ENCODE peak calls at places on chromosome 21, in ten cellular contexts. J is mesendoderm, I is heart right ventricle, A is Caco-2, B is endodermal cell, G is right lobe of liver, Y is brain microvascular endothelial cell, U is psoas muscle, K is neuronal stem cell, P is hepatocyte. W is an unnamed sample.

GRCh38 chr21:43262427-43262826 is 93.6 kb downstream of the CRYAA start:
- DNase-seq in J (no peak), I (no peak), A (no peak), B (peak; percentile 68), G (peak; percentile 55), Y (no peak), U (peak; percentile 8), K (no peak), P (peak; percentile 68), W (peak; percentile 27)

GRCh38 chr21:33254766-33255165 is 11.4 kb upstream of the IL10RB start:
- DNase-seq in J (no peak), I (no peak), A (no peak), B (peak; percentile 19), G (no peak), Y (no peak), U (no peak), K (no peak), P (no peak), W (no peak)

GRCh38 chr21:39094847-39095525 is 88.3 kb downstream of the PSMG1 start:
- DNase-seq in J (peak; percentile 45), I (no peak), A (peak; percentile 90), B (no peak), G (no peak), Y (peak; percentile 95), U (no peak), K (no peak), P (peak; percentile 81), W (no peak)

GRCh38 chr21:23119491-23119890 is 2121.3 kb downstream of the NCAM2 start:
- DNase-seq in J (no peak), I (no peak), A (no peak), B (no peak), G (no peak), Y (no peak), U (no peak), K (no peak), P (no peak), W (no peak)

GRCh38 chr21:43301424-43302355 is 125.2 kb downstream of the SIK1 start:
- DNase-seq in J (no peak), I (no peak), A (no peak), B (no peak), G (peak; percentile 47), Y (no peak), U (peak; percentile 9), K (no peak), P (no peak), W (no peak)

GRCh38 chr21:43834146-43834905 is 30.7 kb upstream of the AGPAT3 start:
- DNase-seq in J (no peak), I (no peak), A (no peak), B (no peak), G (peak; percentile 42), Y (no peak), U (no peak), K (no peak), P (no peak), W (no peak)

GRCh38 chr21:37210017-37210593 is 57.0 kb downstream of the VPS26C start:
- DNase-seq in J (no peak), I (no peak), A (no peak), B (no peak), G (no peak), Y (no peak), U (no peak), K (no peak), P (no peak), W (no peak)

GRCh38 chr21:37074195-37074510 is 1.1 kb downstream of the TTC3 start:
- DNase-seq in J (no peak), I (no peak), A (no peak), B (peak; percentile 51), G (no peak), Y (no peak), U (no peak), K (no peak), P (no peak), W (no peak)

DNA sequence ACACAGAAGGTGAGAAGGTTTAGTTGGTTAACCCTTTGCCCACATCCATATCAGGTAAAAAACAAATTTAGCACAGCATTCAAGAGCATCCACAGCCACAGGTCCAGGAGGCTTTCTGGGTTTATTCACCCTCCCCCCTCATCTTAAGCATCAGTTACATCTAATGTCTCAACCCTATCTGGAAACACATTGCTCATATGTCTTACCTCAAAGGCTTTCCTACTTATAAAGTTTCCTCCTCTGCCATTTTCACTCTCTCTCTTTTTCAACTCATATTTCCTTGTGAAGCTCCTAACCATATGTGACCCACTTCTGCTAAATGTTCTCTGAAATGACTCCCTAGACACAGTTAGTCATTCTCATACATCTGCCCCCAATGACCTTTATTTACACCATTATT is 47.9 kb upstream of the RUNX1 start:
- DNase-seq in J (no peak), I (no peak), A (no peak), B (no peak), G (no peak), Y (no peak), U (no peak), K (no peak), P (no peak), W (no peak)
- H3K27me3 ChIP-seq in J (no peaks in the 10 kb centered on the region), I (peaks cover 2% of the 10 kb centered on the region), A (no peaks in the 10 kb centered on the region), B (no peaks in the 10 kb centered on the region), G (no peaks in the 10 kb centered on the region), Y (no peaks in the 10 kb centered on the region), U (no peaks in the 10 kb centered on the region), K (no peaks in the 10 kb centered on the region), P (no peaks in the 10 kb centered on the region), W (peaks cover 44% of the 10 kb centered on the region)

DNA sequence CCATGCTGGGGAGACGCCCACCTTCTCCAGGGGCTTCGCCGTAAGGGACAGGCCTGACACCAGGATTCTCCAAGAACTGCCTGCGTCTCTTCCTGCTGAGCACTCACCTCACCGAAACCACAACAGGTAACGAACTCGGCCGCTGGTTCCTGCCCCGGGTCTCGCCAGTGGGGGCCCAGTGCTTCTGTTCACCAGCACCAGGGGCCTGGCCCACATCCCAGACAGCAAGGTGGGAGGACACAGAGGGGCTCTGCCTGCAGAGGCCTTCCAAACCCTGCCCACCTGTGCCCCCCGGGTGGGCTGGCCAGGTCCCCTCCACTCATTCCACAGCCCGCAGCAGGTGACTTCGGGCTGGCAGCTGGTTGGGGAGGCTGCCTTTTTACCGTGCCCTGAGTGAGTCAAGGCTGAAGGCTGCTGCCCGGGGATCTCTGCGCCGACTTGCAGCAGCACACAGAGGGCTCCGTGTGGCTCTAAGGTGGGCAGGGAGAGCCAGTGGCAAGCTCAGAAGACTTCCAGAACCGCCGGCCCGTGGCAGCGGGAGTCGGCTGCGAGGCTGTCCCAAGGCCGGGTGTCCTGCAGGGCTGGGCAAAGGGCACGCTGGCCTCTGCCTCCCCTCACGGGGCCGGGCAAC is 14.7 kb upstream of the COL18A1 start:
- DNase-seq in J (no peak), I (no peak), A (peak; percentile 17), B (peak; percentile 46), G (peak; percentile 47), Y (no peak), U (peak; percentile 6), K (no peak), P (no peak), W (no peak)
- H3K27me3 ChIP-seq in J (no peaks in the 10 kb centered on the region), I (no peaks in the 10 kb centered on the region), A (no peaks in the 10 kb centered on the region), B (no peaks in the 10 kb centered on the region), G (no peaks in the 10 kb centered on the region), Y (no peaks in the 10 kb centered on the region), U (no peaks in the 10 kb centered on the region), K (no peaks in the 10 kb centered on the region), P (no peaks in the 10 kb centered on the region), W (no peaks in the 10 kb centered on the region)

DNA sequence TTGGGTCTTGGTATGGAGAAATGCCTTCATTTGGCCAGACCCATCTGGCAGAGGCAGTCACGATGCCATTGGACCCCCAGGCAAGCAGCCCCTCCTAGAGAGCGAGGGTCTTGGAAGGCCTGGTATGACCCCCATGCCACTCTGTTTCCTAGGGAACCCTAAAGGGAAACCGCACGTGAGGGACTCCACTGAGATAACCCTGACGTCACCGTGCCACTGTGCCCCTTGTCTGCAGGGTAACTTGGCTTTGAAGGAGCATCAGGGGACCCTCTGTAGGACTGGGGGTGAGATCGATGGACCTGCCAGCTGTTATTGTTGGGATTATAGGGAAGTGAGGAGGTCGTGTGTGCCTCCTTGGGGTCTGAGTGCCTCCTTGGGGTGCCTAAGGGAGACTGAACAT is 34.5 kb downstream of the ABCG1 start:
- DNase-seq in J (no peak), I (no peak), A (no peak), B (no peak), G (peak; percentile 16), Y (no peak), U (no peak), K (no peak), P (no peak), W (no peak)
- H3K27me3 ChIP-seq in J (no peaks in the 10 kb centered on the region), I (no peaks in the 10 kb centered on the region), A (no peaks in the 10 kb centered on the region), B (peaks cover 22% of the 10 kb centered on the region), G (no peaks in the 10 kb centered on the region), Y (no peaks in the 10 kb centered on the region), U (no peaks in the 10 kb centered on the region), K (no peaks in the 10 kb centered on the region), P (no peaks in the 10 kb centered on the region), W (no peaks in the 10 kb centered on the region)

DNA sequence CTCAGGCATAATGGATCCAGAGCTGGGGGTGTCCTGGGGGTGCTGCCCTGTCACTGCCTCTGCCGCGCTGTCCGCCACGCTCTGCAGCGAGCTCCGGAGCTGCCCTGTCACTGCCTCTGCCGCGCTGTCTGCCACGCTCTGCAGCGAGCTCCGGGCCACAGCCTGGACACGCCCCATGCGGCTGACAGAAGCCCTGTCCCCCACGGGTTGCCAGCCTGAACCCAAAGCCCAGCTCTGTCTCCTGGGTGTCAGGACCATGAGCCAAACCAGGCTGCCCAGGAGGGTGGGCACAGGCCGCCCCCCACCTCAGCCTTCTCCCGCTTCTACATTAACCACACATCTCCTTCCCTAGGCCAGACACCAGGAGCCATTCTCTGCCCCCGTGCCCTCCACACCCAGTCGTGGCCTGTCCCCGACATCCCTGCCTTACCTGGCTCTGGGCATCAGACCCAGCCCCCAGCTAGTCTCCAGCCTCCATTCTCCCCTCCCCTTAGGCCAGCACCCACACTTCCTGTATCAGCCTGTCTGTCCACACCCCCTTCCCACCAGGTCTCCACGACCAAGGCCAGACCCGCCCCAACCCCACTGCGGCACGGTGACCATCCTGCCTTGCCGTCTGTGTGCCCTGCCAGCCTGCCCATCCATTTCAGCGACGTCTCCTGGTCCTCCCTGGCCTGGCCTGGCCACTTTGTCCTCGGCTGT is 72.9 kb upstream of the COL6A1 start:
- DNase-seq in J (no peak), I (no peak), A (peak; percentile 21), B (no peak), G (peak; percentile 44), Y (no peak), U (peak; percentile 4), K (no peak), P (no peak), W (no peak)
- H3K27me3 ChIP-seq in J (no peaks in the 10 kb centered on the region), I (no peaks in the 10 kb centered on the region), A (no peaks in the 10 kb centered on the region), B (no peaks in the 10 kb centered on the region), G (no peaks in the 10 kb centered on the region), Y (no peaks in the 10 kb centered on the region), U (no peaks in the 10 kb centered on the region), K (no peaks in the 10 kb centered on the region), P (no peaks in the 10 kb centered on the region), W (no peaks in the 10 kb centered on the region)

DNA sequence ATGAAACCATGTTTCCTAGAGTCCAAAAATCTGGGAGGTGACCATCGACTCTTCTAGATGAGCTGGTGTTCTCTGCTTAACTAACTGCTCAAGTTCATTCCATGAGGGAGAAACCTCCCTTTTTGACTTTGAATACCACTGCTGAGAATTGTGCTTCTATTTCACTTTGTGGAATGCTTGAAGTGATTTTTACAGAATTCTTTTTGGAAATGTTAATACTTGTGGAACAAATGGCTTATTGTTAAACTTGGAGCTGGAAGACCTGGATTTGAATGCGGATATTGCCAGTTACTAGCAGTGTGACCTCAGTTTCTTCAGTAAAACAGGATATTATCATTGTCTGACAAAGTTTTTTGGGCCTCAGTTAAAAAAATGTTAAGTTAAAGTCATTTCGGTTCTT is 36.5 kb upstream of the APP start:
- DNase-seq in J (no peak), I (no peak), A (no peak), B (no peak), G (no peak), Y (no peak), U (no peak), K (no peak), P (no peak), W (no peak)
- H3K27me3 ChIP-seq in J (no peaks in the 10 kb centered on the region), I (no peaks in the 10 kb centered on the region), A (no peaks in the 10 kb centered on the region), B (no peaks in the 10 kb centered on the region), G (no peaks in the 10 kb centered on the region), Y (no peaks in the 10 kb centered on the region), U (no peaks in the 10 kb centered on the region), K (no peaks in the 10 kb centered on the region), P (no peaks in the 10 kb centered on the region), W (no peaks in the 10 kb centered on the region)

W was measured in WERI-Rb-1.